ENCODE peak calls at places on chromosomes 16 and 17, in seven cellular contexts. One of them, this sample, is unnamed.

GRCh38 chr17:28513476-28513875 is 7.3 kb downstream of the FOXN1 start:
- DNase-seq in RWPE1: no peak
- DNase-seq in AG04450: no peak
- DNase-seq in stomach: no peak
- DNase-seq in neural progenitor cell: no peak
- DNase-seq in psoas muscle: no peak
- DNase-seq in fibroblast of lung: no peak
- DNase-seq in this sample: no peak

GRCh38 chr16:31354394-31355291 is at the start of gene ITGAX:
- DNase-seq in psoas muscle: peak
- DNase-seq in neural progenitor cell: no peak
- DNase-seq in RWPE1: peak
- DNase-seq in stomach: peak
- DNase-seq in fibroblast of lung: peak
- DNase-seq in AG04450: no peak
- DNase-seq in this sample: peak

GRCh38 chr16:10972956-10973464 is 28.6 kb downstream of the CLEC16A start:
- DNase-seq in RWPE1: no peak
- DNase-seq in psoas muscle: no peak
- DNase-seq in stomach: no peak
- DNase-seq in neural progenitor cell: no peak
- DNase-seq in AG04450: no peak
- DNase-seq in fibroblast of lung: no peak
- DNase-seq in this sample: no peak

GRCh38 chr17:46770818-46771600 is 47.5 kb downstream of the WNT3 start:
- DNase-seq in neural progenitor cell: peak
- DNase-seq in stomach: peak
- DNase-seq in fibroblast of lung: peak
- DNase-seq in AG04450: no peak
- DNase-seq in RWPE1: peak
- DNase-seq in psoas muscle: peak
- DNase-seq in this sample: peak

GRCh38 chr17:69870091-69870530 is 204.9 kb upstream of the KCNJ16 start:
- DNase-seq in psoas muscle: no peak
- DNase-seq in fibroblast of lung: no peak
- DNase-seq in stomach: no peak
- DNase-seq in AG04450: peak
- DNase-seq in neural progenitor cell: peak
- DNase-seq in RWPE1: peak
- DNase-seq in this sample: peak

GRCh38 chr16:58125041-58125440 is 4.1 kb downstream of the CFAP20 start:
- DNase-seq in neural progenitor cell: no peak
- DNase-seq in fibroblast of lung: no peak
- DNase-seq in RWPE1: no peak
- DNase-seq in psoas muscle: no peak
- DNase-seq in AG04450: no peak
- DNase-seq in stomach: no peak
- DNase-seq in this sample: no peak

GRCh38 chr17:45428954-45429337 is 3.7 kb downstream of the ARHGAP27 start:
- DNase-seq in RWPE1: no peak
- DNase-seq in fibroblast of lung: no peak
- DNase-seq in neural progenitor cell: no peak
- DNase-seq in AG04450: no peak
- DNase-seq in psoas muscle: no peak
- DNase-seq in stomach: no peak
- DNase-seq in this sample: no peak

GRCh38 chr16:15856901-15857778 is at the start of gene MYH11:
- DNase-seq in neural progenitor cell: peak
- DNase-seq in AG04450: no peak
- DNase-seq in fibroblast of lung: no peak
- DNase-seq in psoas muscle: no peak
- DNase-seq in RWPE1: no peak
- DNase-seq in stomach: no peak
- DNase-seq in this sample: peak

GRCh38 chr17:7235693-7236665 is 1.7 kb upstream of the DVL2 start:
- DNase-seq in psoas muscle: peak
- DNase-seq in stomach: no peak
- DNase-seq in fibroblast of lung: no peak
- DNase-seq in RWPE1: peak
- DNase-seq in AG04450: no peak
- DNase-seq in neural progenitor cell: no peak
- DNase-seq in this sample: peak

GRCh38 chr17:83149326-83149725 is 69.9 kb downstream of the METRNL start:
- DNase-seq in fibroblast of lung: no peak
- DNase-seq in RWPE1: no peak
- DNase-seq in psoas muscle: no peak
- DNase-seq in stomach: no peak
- DNase-seq in neural progenitor cell: no peak
- DNase-seq in AG04450: no peak
- DNase-seq in this sample: no peak

GRCh38 chr17:18257268-18257681 is 1.3 kb downstream of the FLII start:
- DNase-seq in stomach: peak
- DNase-seq in AG04450: no peak
- DNase-seq in fibroblast of lung: no peak
- DNase-seq in psoas muscle: no peak
- DNase-seq in neural progenitor cell: peak
- DNase-seq in RWPE1: peak
- DNase-seq in this sample: peak

GRCh38 chr17:78954684-78955083 is 25.0 kb downstream of the LGALS3BP start:
- DNase-seq in psoas muscle: no peak
- DNase-seq in stomach: no peak
- DNase-seq in RWPE1: no peak
- DNase-seq in AG04450: no peak
- DNase-seq in fibroblast of lung: no peak
- DNase-seq in neural progenitor cell: no peak
- DNase-seq in this sample: peak

GRCh38 chr17:78950870-78951269 is 25.7 kb upstream of the TIMP2 start:
- DNase-seq in fibroblast of lung: no peak
- DNase-seq in neural progenitor cell: no peak
- DNase-seq in AG04450: no peak
- DNase-seq in RWPE1: no peak
- DNase-seq in stomach: no peak
- DNase-seq in psoas muscle: no peak
- DNase-seq in this sample: peak

GRCh38 chr17:78951967-78952551 is 26.9 kb upstream of the TIMP2 start:
- DNase-seq in psoas muscle: no peak
- DNase-seq in stomach: peak
- DNase-seq in neural progenitor cell: no peak
- DNase-seq in AG04450: no peak
- DNase-seq in RWPE1: no peak
- DNase-seq in fibroblast of lung: peak
- DNase-seq in this sample: peak

GRCh38 chr17:78953356-78954350 is 26.1 kb downstream of the LGALS3BP start:
- DNase-seq in fibroblast of lung: no peak
- DNase-seq in RWPE1: no peak
- DNase-seq in AG04450: no peak
- DNase-seq in stomach: no peak
- DNase-seq in psoas muscle: no peak
- DNase-seq in neural progenitor cell: peak
- DNase-seq in this sample: peak

GRCh38 chr17:78952706-78953105 is 27.0 kb downstream of the LGALS3BP start:
- DNase-seq in stomach: no peak
- DNase-seq in AG04450: no peak
- DNase-seq in RWPE1: no peak
- DNase-seq in fibroblast of lung: no peak
- DNase-seq in psoas muscle: no peak
- DNase-seq in neural progenitor cell: no peak
- DNase-seq in this sample: no peak
- H3K27ac ChIP-seq in stomach: no peak
- H3K27ac ChIP-seq in AG04450: no peak
- H3K27ac ChIP-seq in RWPE1: no peak
- H3K27ac ChIP-seq in fibroblast of lung: no peak
- H3K27ac ChIP-seq in psoas muscle: no peak
- H3K27ac ChIP-seq in neural progenitor cell: no peak
- H3K27ac ChIP-seq in this sample: no peak

DNA sequence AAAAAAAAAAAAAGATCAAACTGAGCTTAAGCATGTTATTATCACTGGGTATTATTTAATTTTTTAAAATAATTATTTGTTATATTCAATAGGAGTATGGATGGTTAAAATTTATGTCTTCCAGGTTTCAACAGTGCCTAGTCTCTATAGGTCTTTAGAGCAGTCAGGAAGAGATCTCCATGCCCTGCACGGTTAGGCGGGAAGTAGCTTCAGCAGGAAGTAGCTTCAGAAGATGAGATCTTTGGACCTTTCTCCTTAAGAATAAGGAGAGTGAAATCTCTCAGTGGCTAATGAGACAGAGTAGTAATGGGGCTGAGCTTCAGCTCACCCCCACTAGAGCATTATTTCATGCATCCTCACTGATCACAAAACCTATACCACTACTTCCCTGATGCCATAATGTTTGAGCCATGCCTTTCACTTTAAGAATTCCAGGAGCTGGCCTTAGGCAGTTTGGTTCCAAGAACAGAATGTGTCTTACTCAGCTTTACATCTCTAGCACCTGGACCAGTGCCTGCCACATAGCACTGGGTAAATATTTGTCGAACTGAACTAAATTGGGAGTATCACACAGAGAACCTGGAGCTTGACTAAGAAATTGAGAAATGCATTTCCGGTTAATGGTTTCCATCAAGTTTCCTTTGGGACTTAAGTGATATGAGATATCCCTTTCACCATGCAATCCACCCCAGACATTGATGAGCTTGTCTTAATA is 43.5 kb downstream of the SCPEP1 start:
- DNase-seq in stomach: peak
- DNase-seq in fibroblast of lung: no peak
- DNase-seq in RWPE1: peak
- DNase-seq in AG04450: no peak
- DNase-seq in neural progenitor cell: no peak
- DNase-seq in psoas muscle: no peak
- DNase-seq in this sample: no peak
- H3K27ac ChIP-seq in stomach: peak
- H3K27ac ChIP-seq in fibroblast of lung: no peak
- H3K27ac ChIP-seq in RWPE1: peak
- H3K27ac ChIP-seq in AG04450: no peak
- H3K27ac ChIP-seq in neural progenitor cell: no peak
- H3K27ac ChIP-seq in psoas muscle: no peak
- H3K27ac ChIP-seq in this sample: no peak

GRCh38 chr16:78291642-78292041 is 192.2 kb downstream of the WWOX start:
- DNase-seq in AG04450: no peak
- DNase-seq in RWPE1: no peak
- DNase-seq in stomach: no peak
- DNase-seq in psoas muscle: no peak
- DNase-seq in neural progenitor cell: peak
- DNase-seq in fibroblast of lung: no peak
- DNase-seq in this sample: no peak
- H3K27ac ChIP-seq in AG04450: no peak
- H3K27ac ChIP-seq in RWPE1: no peak
- H3K27ac ChIP-seq in stomach: no peak
- H3K27ac ChIP-seq in psoas muscle: no peak
- H3K27ac ChIP-seq in neural progenitor cell: no peak
- H3K27ac ChIP-seq in fibroblast of lung: no peak
- H3K27ac ChIP-seq in this sample: no peak

GRCh38 chr17:81295678-81296381 is 723 bp upstream of the SLC38A10 start:
- DNase-seq in RWPE1: peak
- DNase-seq in fibroblast of lung: peak
- DNase-seq in stomach: peak
- DNase-seq in psoas muscle: no peak
- DNase-seq in neural progenitor cell: peak
- DNase-seq in AG04450: no peak
- DNase-seq in this sample: peak
- H3K27ac ChIP-seq in RWPE1: peak
- H3K27ac ChIP-seq in fibroblast of lung: peak
- H3K27ac ChIP-seq in stomach: peak
- H3K27ac ChIP-seq in psoas muscle: peak
- H3K27ac ChIP-seq in neural progenitor cell: no peak
- H3K27ac ChIP-seq in AG04450: peak
- H3K27ac ChIP-seq in this sample: peak

GRCh38 chr16:86221085-86221484 is 289.2 kb upstream of the FOXF1 start:
- DNase-seq in RWPE1: no peak
- DNase-seq in stomach: peak
- DNase-seq in AG04450: peak
- DNase-seq in neural progenitor cell: no peak
- DNase-seq in fibroblast of lung: peak
- DNase-seq in psoas muscle: no peak
- DNase-seq in this sample: peak

GRCh38 chr16:86224126-86224525 is 286.2 kb upstream of the FOXF1 start:
- DNase-seq in AG04450: no peak
- DNase-seq in RWPE1: no peak
- DNase-seq in psoas muscle: no peak
- DNase-seq in neural progenitor cell: no peak
- DNase-seq in fibroblast of lung: no peak
- DNase-seq in stomach: peak
- DNase-seq in this sample: peak

GRCh38 chr16:86220552-86220951 is 289.8 kb upstream of the FOXF1 start:
- DNase-seq in psoas muscle: no peak
- DNase-seq in stomach: peak
- DNase-seq in fibroblast of lung: peak
- DNase-seq in neural progenitor cell: no peak
- DNase-seq in RWPE1: no peak
- DNase-seq in AG04450: no peak
- DNase-seq in this sample: peak

GRCh38 chr16:86222965-86223551 is 287.3 kb upstream of the FOXF1 start:
- DNase-seq in psoas muscle: no peak
- DNase-seq in fibroblast of lung: peak
- DNase-seq in stomach: peak
- DNase-seq in neural progenitor cell: no peak
- DNase-seq in RWPE1: peak
- DNase-seq in AG04450: peak
- DNase-seq in this sample: peak

DNA sequence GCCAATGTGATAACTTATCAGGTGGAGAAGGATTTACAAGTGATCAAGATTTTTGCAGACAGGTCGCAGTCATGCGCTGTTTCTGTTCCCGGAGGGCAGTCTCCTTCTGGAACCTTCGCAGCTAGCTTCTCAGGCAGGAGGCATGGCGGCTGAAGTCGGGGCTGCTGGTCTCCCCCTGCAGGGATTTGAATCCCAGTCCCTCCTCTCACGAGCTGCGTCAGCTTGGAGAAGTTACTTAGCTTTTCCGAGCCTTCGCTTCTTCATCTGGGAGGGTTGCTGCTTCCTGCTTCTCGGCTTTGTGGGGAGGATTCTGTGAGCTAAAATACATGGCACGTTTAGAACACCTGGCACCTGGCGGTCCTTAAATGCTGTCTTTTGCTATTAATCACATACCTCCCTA is 287.8 kb upstream of the FOXF1 start:
- DNase-seq in AG04450: peak
- DNase-seq in RWPE1: no peak
- DNase-seq in stomach: peak
- DNase-seq in psoas muscle: no peak
- DNase-seq in fibroblast of lung: peak
- DNase-seq in neural progenitor cell: peak
- DNase-seq in this sample: peak
- H3K27ac ChIP-seq in AG04450: peak
- H3K27ac ChIP-seq in RWPE1: no peak
- H3K27ac ChIP-seq in stomach: peak
- H3K27ac ChIP-seq in psoas muscle: no peak
- H3K27ac ChIP-seq in fibroblast of lung: peak
- H3K27ac ChIP-seq in neural progenitor cell: no peak
- H3K27ac ChIP-seq in this sample: no peak